ENCODE peak calls at places on chromosome 2, in six cellular contexts. L is HEK293T, I is cardiac muscle cell, O is colonic mucosa, U is activated T-cell treated with anti-CD3 and anti-CD28 coated beads for 1 hour, C is Kasumi-1. D is an unnamed sample.

GRCh38 chr2:209368924-209369323 is 54.9 kb upstream of the MAP2 start:
- DNase-seq in I (peak), C (no peak), L (peak), U (no peak), O (peak), D (peak)

GRCh38 chr2:66477125-66477842 is 42.4 kb downstream of the MEIS1 start:
- DNase-seq in U (no peak), I (no peak), O (no peak), C (no peak), L (no peak), D (no peak)

GRCh38 chr2:29892576-29892975 is 28.8 kb downstream of the ALK start:
- DNase-seq in C (no peak), O (no peak), U (no peak), L (no peak), I (no peak), D (no peak)

GRCh38 chr2:178523596-178524134 is 43.4 kb downstream of the PLEKHA3 start:
- DNase-seq in U (no peak), C (no peak), L (peak), I (peak), O (no peak), D (no peak)

GRCh38 chr2:236882931-236883330 is 202.8 kb upstream of the COPS8 start:
- DNase-seq in C (no peak), U (no peak), O (no peak), I (no peak), L (no peak), D (no peak)

GRCh38 chr2:28463893-28464292 is 32.0 kb upstream of the PLB1 start:
- DNase-seq in C (peak), L (no peak), I (no peak), U (no peak), O (no peak), D (no peak)

GRCh38 chr2:27914046-27914792 is 23.7 kb downstream of the BABAM2 start:
- DNase-seq in L (no peak), C (no peak), U (no peak), I (no peak), O (no peak), D (no peak)

GRCh38 chr2:201532686-201533304 is 81.3 kb downstream of the STRADB start:
- DNase-seq in L (no peak), I (no peak), C (no peak), U (no peak), O (no peak), D (no peak)

GRCh38 chr2:15865923-15866322 is 74.4 kb upstream of the MYCN start:
- DNase-seq in U (no peak), C (no peak), L (no peak), I (no peak), O (no peak), D (no peak)

GRCh38 chr2:79717364-79718007 is 204.6 kb downstream of the CTNNA2 start:
- DNase-seq in L (no peak), U (no peak), I (peak), O (no peak), C (no peak), D (no peak)

GRCh38 chr2:203948733-203949132 is 12.2 kb downstream of the ICOS start:
- DNase-seq in I (no peak), L (no peak), C (no peak), U (no peak), O (no peak), D (no peak)

GRCh38 chr2:218398437-218399390 is 954 bp upstream of the CTDSP1 start:
- DNase-seq in O (peak), I (peak), C (no peak), L (peak), U (peak), D (peak)

GRCh38 chr2:59297829-59298228 is 1056.7 kb upstream of the FANCL start:
- DNase-seq in L (no peak), I (no peak), O (no peak), C (no peak), U (no peak), D (no peak)